ENCODE peak calls at places on chromosomes 11 and 22, in ten cellular contexts. M, P, Y, V, N, I, O, A, T and B are unnamed samples.

GRCh38 chr22:38760477-38761201 is 4.8 kb upstream of the SUN2 start:
- DNase-seq in M (peak; percentile 43), P (no peak), Y (no peak), V (peak; percentile 15), N (peak; percentile 74), I (peak; percentile 71), O (no peak), A (peak; percentile 47), T (peak; percentile 22), B (no peak)

GRCh38 chr22:31876156-31877035 is 67.9 kb upstream of the YWHAH start:
- DNase-seq in M (no peak), P (no peak), Y (no peak), V (peak; percentile 69), N (no peak), I (no peak), O (no peak), A (no peak), T (no peak), B (no peak)

GRCh38 chr11:111911563-111912401 is at the start of gene CRYAB:
- DNase-seq in M (peak; percentile 82), P (peak; percentile 78), Y (peak; percentile 51), V (peak; percentile 89), N (no peak), I (peak; percentile 74), O (peak; percentile 90), A (peak; percentile 66), T (peak; percentile 24), B (peak; percentile 70)

GRCh38 chr22:22508274-22509176 is at the start of gene ZNF280B:
- DNase-seq in M (peak; percentile 79), P (peak; percentile 76), Y (peak; percentile 75), V (peak; percentile 69), N (no peak), I (peak; percentile 95), O (peak; percentile 54), A (peak; percentile 75), T (peak; percentile 74), B (peak; percentile 82)

GRCh38 chr11:102111787-102112653 is 1.8 kb downstream of the YAP1 start:
- DNase-seq in M (peak; percentile 94), P (no peak), Y (no peak), V (peak; percentile 90), N (no peak), I (peak; percentile 66), O (no peak), A (peak; percentile 49), T (peak; percentile 74), B (peak; percentile 96)

GRCh38 chr11:104731890-104732289 is 166.4 kb downstream of the CASP12 start:
- DNase-seq in M (no peak), P (no peak), Y (no peak), V (no peak), N (no peak), I (no peak), O (no peak), A (no peak), T (no peak), B (no peak)

GRCh38 chr11:2211113-2211971 is 39.7 kb upstream of the TH start:
- DNase-seq in M (no peak), P (no peak), Y (no peak), V (no peak), N (no peak), I (peak; percentile 87), O (peak; percentile 34), A (no peak), T (no peak), B (no peak)

GRCh38 chr22:48660795-48661740 is 1166.6 kb downstream of the BRD1 start:
- DNase-seq in M (no peak), P (no peak), Y (no peak), V (no peak), N (no peak), I (peak; percentile 15), O (no peak), A (no peak), T (no peak), B (no peak)